ENCODE peak calls at places on chromosomes 2 and 18, in six cellular contexts. G, W, H, E, N and P are unnamed samples.

GRCh38 chr18:54173250-54173649 is 51.2 kb downstream of the MBD2 start:
- DNase-seq in G (no peak), W (no peak), H (no peak), E (no peak), N (no peak), P (no peak)

GRCh38 chr18:25076980-25077780 is 274.8 kb downstream of the ZNF521 start:
- DNase-seq in G (no peak), W (no peak), H (no peak), E (no peak), N (peak; percentile 55), P (no peak)

GRCh38 chr2:113978524-113979171 is 88.8 kb downstream of the ACTR3 start:
- DNase-seq in G (no peak), W (no peak), H (no peak), E (no peak), N (no peak), P (no peak)

GRCh38 chr18:10453885-10454772 is at the start of gene APCDD1:
- DNase-seq in G (no peak), W (peak; percentile 50), H (peak; percentile 80), E (peak; percentile 70), N (no peak), P (no peak)

GRCh38 chr2:17643031-17643615 is 102.6 kb downstream of the VSNL1 start:
- DNase-seq in G (no peak), W (no peak), H (peak; percentile 93), E (no peak), N (peak; percentile 73), P (no peak)

GRCh38 chr18:10536270-10536669 is 10.4 kb downstream of the NAPG start:
- DNase-seq in G (no peak), W (no peak), H (no peak), E (no peak), N (peak; percentile 24), P (no peak)

GRCh38 chr2:44934521-44934961 is 7.0 kb upstream of the SIX3 start:
- DNase-seq in G (no peak), W (no peak), H (no peak), E (no peak), N (no peak), P (no peak)

GRCh38 chr2:119760237-119760807 is 600 bp downstream of the PTPN4 start:
- DNase-seq in G (no peak), W (peak; percentile 59), H (no peak), E (no peak), N (no peak), P (no peak)

GRCh38 chr2:179950391-179950790 is 56.7 kb downstream of the CWC22 start:
- DNase-seq in G (no peak), W (no peak), H (no peak), E (no peak), N (no peak), P (no peak)

GRCh38 chr2:44616616-44617266 is 255.0 kb downstream of the CAMKMT start:
- DNase-seq in G (no peak), W (no peak), H (peak; percentile 2), E (no peak), N (no peak), P (no peak)

DNA sequence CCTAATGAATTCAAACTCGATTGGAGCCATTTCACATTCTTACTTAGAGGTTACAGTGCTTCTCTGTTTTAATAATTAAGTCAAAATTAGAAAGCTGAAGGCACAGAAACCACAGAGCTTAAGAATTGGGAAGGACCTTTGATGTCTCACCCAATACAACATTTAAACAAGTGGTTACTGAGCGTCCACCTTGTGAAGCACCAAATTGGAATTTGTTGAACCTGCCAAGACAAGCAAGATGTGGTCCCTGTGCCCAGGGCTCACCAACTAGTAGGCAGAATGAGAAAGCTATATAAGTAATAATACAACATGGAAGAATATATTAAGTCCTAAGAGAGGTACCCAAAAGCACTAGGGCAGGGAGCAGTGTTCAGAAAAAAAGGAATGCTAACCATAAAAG is 64.5 kb upstream of the NPAS2 start:
- DNase-seq in G (no peak), W (no peak), H (no peak), E (no peak), N (no peak), P (no peak)
- H3K27ac ChIP-seq in G (no peak overlapping the region), W (no peak overlapping the region), H (no peak overlapping the region), E (no peak overlapping the region), N (no peak overlapping the region), P (no peak overlapping the region)

DNA sequence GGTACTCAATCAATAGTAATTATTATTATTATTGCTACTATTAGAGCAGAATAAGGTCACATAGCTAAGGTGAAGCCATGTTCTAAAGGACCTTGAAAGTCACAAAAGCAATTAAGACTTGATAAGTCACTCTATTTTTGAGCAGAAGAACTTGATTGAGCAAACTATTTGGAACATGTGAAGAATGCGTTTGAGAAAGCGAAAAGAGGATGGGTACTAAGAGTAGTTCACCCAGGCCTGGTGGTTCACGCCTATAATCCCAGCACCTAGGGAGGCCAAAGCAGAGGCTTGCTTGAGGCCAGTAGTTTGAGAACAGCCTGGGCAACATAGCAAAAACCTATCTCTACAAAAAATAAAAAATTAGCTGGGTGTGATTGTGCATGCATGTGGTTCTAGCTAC is 7.2 kb upstream of the RTN4 start:
- DNase-seq in G (no peak), W (no peak), H (no peak), E (no peak), N (no peak), P (no peak)
- H3K36me3 ChIP-seq in G (no peaks in the 10 kb centered on the region), W (no peaks in the 10 kb centered on the region), H (no peaks in the 10 kb centered on the region), E (peaks cover 13% of the 10 kb centered on the region), N (no peaks in the 10 kb centered on the region), P (no peaks in the 10 kb centered on the region)

DNA sequence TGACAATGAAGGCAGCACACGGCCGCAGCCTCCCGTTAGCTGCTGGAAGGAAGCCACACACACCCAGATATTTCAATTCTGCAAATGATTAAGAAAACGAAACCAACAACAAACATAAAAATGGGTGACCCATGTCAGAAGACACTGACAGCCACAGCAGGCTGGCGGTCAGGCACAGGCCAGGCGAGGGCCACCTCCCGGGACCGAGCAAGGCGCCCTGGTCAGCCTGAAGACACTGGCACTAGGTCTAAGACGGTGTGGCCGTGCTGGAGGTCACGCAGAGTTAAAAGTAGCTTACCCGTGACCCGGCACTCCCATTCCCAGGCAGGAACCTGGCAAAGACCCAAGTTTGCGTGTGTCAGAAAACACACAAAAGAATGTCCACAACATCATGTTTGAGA is 81.6 kb downstream of the HDAC4 start:
- DNase-seq in G (no peak), W (peak; percentile 60), H (no peak), E (no peak), N (peak; percentile 78), P (no peak)
- H3K4me3 ChIP-seq in G (peak overlapping the region; percentile 25), W (peak overlapping the region; percentile 55), H (no peak overlapping the region), E (peak overlapping the region; percentile 43), N (peak overlapping the region; percentile 50), P (no peak overlapping the region)

GRCh38 chr2:178830451-178830850 is 23.2 kb upstream of the TTN start:
- DNase-seq in G (no peak), W (no peak), H (no peak), E (no peak), N (peak; percentile 42), P (no peak)

GRCh38 chr2:178828496-178828895 is 21.3 kb upstream of the TTN start:
- DNase-seq in G (no peak), W (no peak), H (no peak), E (no peak), N (peak; percentile 50), P (no peak)

GRCh38 chr2:178827739-178828487 is 20.7 kb upstream of the TTN start:
- DNase-seq in G (no peak), W (no peak), H (peak; percentile 26), E (no peak), N (peak; percentile 64), P (no peak)

GRCh38 chr2:178829981-178830380 is 22.8 kb upstream of the TTN start:
- DNase-seq in G (no peak), W (no peak), H (no peak), E (no peak), N (peak; percentile 62), P (no peak)

DNA sequence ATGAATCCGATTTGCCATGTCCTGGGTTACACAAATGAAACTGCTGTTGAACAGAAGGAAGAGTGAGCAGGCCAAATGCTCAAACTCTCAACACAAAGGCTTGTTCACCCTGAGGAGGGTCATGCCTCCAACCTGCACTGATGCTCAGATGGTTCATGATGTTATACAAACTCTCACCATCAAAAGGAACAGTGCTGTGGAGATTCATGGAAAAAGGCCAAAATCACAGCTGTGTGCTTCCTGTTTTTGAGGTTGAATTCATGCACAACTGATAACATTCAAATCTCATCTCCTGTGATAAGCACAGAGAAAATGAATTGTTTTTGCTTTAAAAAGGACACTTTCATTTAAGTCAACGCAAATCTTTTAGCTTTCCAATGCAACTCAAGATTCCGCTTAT is 22.1 kb upstream of the TTN start:
- DNase-seq in G (peak; percentile 14), W (no peak), H (peak; percentile 63), E (no peak), N (peak; percentile 94), P (no peak)
- H3K27ac ChIP-seq in G (no peak overlapping the region), W (no peak overlapping the region), H (peak overlapping the region; percentile 51), E (no peak overlapping the region), N (peak overlapping the region; percentile 71), P (no peak overlapping the region)

DNA sequence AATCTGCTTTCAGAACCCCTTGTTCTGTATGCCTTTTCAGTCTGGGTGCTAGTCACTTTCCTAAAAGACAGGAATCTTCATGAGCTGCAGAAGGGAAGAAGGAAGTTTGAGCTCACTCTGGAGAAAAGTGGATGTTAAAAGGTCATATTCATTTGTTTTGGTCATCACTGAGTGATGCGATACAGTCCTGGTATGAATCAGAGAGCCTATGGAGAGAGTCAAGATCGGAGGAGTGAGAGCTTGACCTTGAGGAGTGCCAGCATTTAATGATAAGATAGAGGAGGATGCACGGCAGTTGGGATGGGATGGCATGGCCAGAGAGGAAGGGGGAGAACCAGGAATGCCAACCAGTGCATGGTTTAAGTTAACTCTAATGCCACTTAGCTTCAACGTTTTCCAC is 19.6 kb downstream of the USP39 start:
- DNase-seq in G (no peak), W (no peak), H (no peak), E (no peak), N (no peak), P (no peak)
- H3K36me3 ChIP-seq in G (peaks cover 56% of the 10 kb centered on the region), W (peaks cover 13% of the 10 kb centered on the region), H (peaks cover 63% of the 10 kb centered on the region), E (peaks cover 99% of the 10 kb centered on the region), N (peaks cover 51% of the 10 kb centered on the region), P (peaks cover 49% of the 10 kb centered on the region)

GRCh38 chr2:174339971-174340399 is 5.2 kb downstream of the SP9 start:
- DNase-seq in G (no peak), W (no peak), H (no peak), E (no peak), N (no peak), P (no peak)

GRCh38 chr2:174341995-174342571 is 7.3 kb downstream of the SP9 start:
- DNase-seq in G (no peak), W (no peak), H (no peak), E (no peak), N (no peak), P (no peak)

GRCh38 chr2:174342600-174343342 is 8.0 kb downstream of the SP9 start:
- DNase-seq in G (peak; percentile 39), W (no peak), H (no peak), E (no peak), N (peak; percentile 23), P (no peak)

GRCh38 chr2:174340400-174341300 is 5.9 kb downstream of the SP9 start:
- DNase-seq in G (no peak), W (no peak), H (no peak), E (no peak), N (no peak), P (no peak)

GRCh38 chr2:174341301-174341994 is 6.7 kb downstream of the SP9 start:
- DNase-seq in G (peak; percentile 85), W (peak; percentile 87), H (peak; percentile 90), E (peak; percentile 75), N (peak; percentile 90), P (peak; percentile 83)
- H3K4me3 ChIP-seq in G (no peak overlapping the region), W (no peak overlapping the region), H (peak overlapping the region; percentile 19), E (no peak overlapping the region), N (no peak overlapping the region), P (no peak overlapping the region)

GRCh38 chr2:66528974-66529724 is 94.2 kb downstream of the MEIS1 start:
- DNase-seq in G (no peak), W (no peak), H (no peak), E (no peak), N (no peak), P (no peak)
- H3K27ac ChIP-seq in G (no peak overlapping the region), W (no peak overlapping the region), H (peak overlapping the region; percentile 44), E (no peak overlapping the region), N (no peak overlapping the region), P (no peak overlapping the region)